ENCODE peak calls at places on chromosomes 5 and 9, in seven cellular contexts. D, Y, Q, R, T, E and S are unnamed samples. For H3K4me1, the result is how much of the 10 kb centered on the place peaks cover.

GRCh38 chr9:38004809-38005560 is 64.0 kb downstream of the SHB start:
- DNase-seq in Y (no peak), Q (no peak), R (no peak), E (no peak), T (peak), D (no peak), S (no peak)

GRCh38 chr9:135524130-135524861 is 3.1 kb downstream of the LCN1 start:
- DNase-seq in R (no peak), D (peak), E (no peak), Y (no peak), T (no peak), Q (no peak), S (no peak)

GRCh38 chr9:89978185-89978584 is 373.4 kb downstream of the GADD45G start:
- DNase-seq in T (no peak), Y (no peak), D (no peak), Q (peak), R (peak), E (peak), S (no peak)

GRCh38 chr9:20981486-20981885 is 50.0 kb downstream of the HACD4 start:
- DNase-seq in T (no peak), Q (peak), D (peak), R (peak), E (no peak), Y (no peak), S (peak)

GRCh38 chr9:125472926-125473701 is 211.5 kb downstream of the GAPVD1 start:
- DNase-seq in Q (peak), T (no peak), R (peak), E (peak), D (peak), Y (peak), S (peak)

GRCh38 chr5:146680846-146681585 is 165.0 kb upstream of the GPR151 start:
- DNase-seq in T (no peak), D (no peak), Y (no peak), Q (no peak), E (no peak), R (no peak), S (no peak)

GRCh38 chr5:16693879-16694278 is 77.1 kb upstream of the RETREG1 start:
- DNase-seq in Y (no peak), R (no peak), E (no peak), Q (no peak), T (no peak), D (no peak), S (no peak)

GRCh38 chr5:126477681-126478117 is 54.5 kb downstream of the GRAMD2B start:
- DNase-seq in T (no peak), E (no peak), R (no peak), Q (no peak), D (peak), Y (no peak), S (no peak)

GRCh38 chr9:112582371-112582770 is 95.7 kb downstream of the KIAA1958 start:
- DNase-seq in T (no peak), Q (no peak), Y (no peak), E (peak), D (no peak), R (no peak), S (no peak)

GRCh38 chr9:137269231-137269772 is 8.2 kb upstream of the TOR4A start:
- DNase-seq in T (peak), Q (peak), E (no peak), R (no peak), D (peak), Y (peak), S (no peak)

GRCh38 chr5:81778642-81779041 is 27.7 kb upstream of the SSBP2 start:
- DNase-seq in Y (no peak), E (no peak), Q (peak), T (no peak), R (no peak), D (peak), S (no peak)

GRCh38 chr9:9920425-9920824 is 692.4 kb downstream of the PTPRD start:
- DNase-seq in E (peak), T (no peak), D (no peak), Q (no peak), Y (no peak), R (no peak), S (no peak)

GRCh38 chr9:130438368-130438981 is 6.3 kb upstream of the ASS1 start:
- DNase-seq in R (no peak), Q (no peak), Y (peak), T (peak), D (no peak), E (no peak), S (no peak)

GRCh38 chr5:131262953-131263541 is 806 bp upstream of the CDC42SE2 start:
- DNase-seq in D (no peak), Y (no peak), Q (no peak), E (peak), T (no peak), R (no peak), S (no peak)

GRCh38 chr5:174084691-174085154 is 39.2 kb downstream of the NSG2 start:
- DNase-seq in T (no peak), R (no peak), Q (no peak), D (no peak), E (no peak), Y (no peak), S (no peak)

GRCh38 chr9:73595036-73595545 is 443.4 kb downstream of the ANXA1 start:
- DNase-seq in T (no peak), R (no peak), E (no peak), Y (no peak), D (no peak), Q (no peak), S (no peak)

GRCh38 chr5:172321593-172321992 is 38.0 kb upstream of the UBTD2 start:
- DNase-seq in R (no peak), Y (no peak), D (no peak), E (no peak), T (no peak), Q (no peak), S (no peak)

GRCh38 chr5:87151547-87151946 is 116.1 kb upstream of the RASA1 start:
- DNase-seq in T (no peak), D (no peak), R (no peak), Q (peak), Y (no peak), E (no peak), S (no peak)

GRCh38 chr9:131402073-131402472 is 8.2 kb downstream of the PRRC2B start:
- DNase-seq in E (no peak), R (no peak), D (peak), Q (peak), T (no peak), Y (no peak), S (no peak)

GRCh38 chr9:135797507-135798302 is 95.7 kb downstream of the KCNT1 start:
- DNase-seq in T (peak), E (peak), D (peak), Q (peak), Y (peak), R (peak), S (no peak)

GRCh38 chr9:18629136-18629535 is 155.2 kb downstream of the ADAMTSL1 start:
- DNase-seq in D (no peak), T (no peak), R (no peak), E (peak), Y (no peak), Q (no peak), S (no peak)

GRCh38 chr5:39968371-39968770 is 543.6 kb upstream of the DAB2 start:
- DNase-seq in Y (no peak), E (no peak), T (no peak), Q (no peak), R (no peak), D (no peak), S (no peak)

GRCh38 chr9:123541441-123541840 is 185.4 kb downstream of the CRB2 start:
- DNase-seq in R (peak), D (no peak), Y (no peak), E (no peak), T (no peak), Q (no peak), S (peak)

GRCh38 chr5:146718628-146719027 is 159.9 kb downstream of the PPP2R2B start:
- DNase-seq in T (no peak), R (no peak), E (no peak), D (no peak), Y (no peak), Q (no peak), S (no peak)

GRCh38 chr9:32742296-32742695 is 41.0 kb upstream of the TMEM215 start:
- DNase-seq in T (no peak), Y (no peak), E (no peak), D (no peak), R (no peak), Q (peak), S (no peak)

GRCh38 chr9:127130661-127131538 is 8.5 kb upstream of the ANGPTL2 start:
- DNase-seq in Q (peak), Y (no peak), D (no peak), T (no peak), E (peak), R (peak), S (no peak)
- H3K4me1 ChIP-seq in Q (under half), Y (under half), D (under half), T (under half), E (under half), R (half or more), S (under half)

GRCh38 chr9:69179037-69179436 is 5.0 kb downstream of the TJP2 start:
- DNase-seq in R (no peak), Y (no peak), T (no peak), E (no peak), Q (no peak), D (no peak), S (no peak)
- H3K4me1 ChIP-seq in R (under half), Y (under half), T (under half), E (under half), Q (under half), D (under half), S (half or more)

GRCh38 chr5:167261309-167262100 is 1029.9 kb upstream of the WWC1 start:
- DNase-seq in D (no peak), Q (no peak), R (no peak), E (peak), T (no peak), Y (no peak), S (no peak)
- H3K4me1 ChIP-seq in D (under half), Q (under half), R (under half), E (under half), T (under half), Y (under half), S (under half)

GRCh38 chr5:119363936-119364335 is 8.1 kb downstream of the TNFAIP8 start:
- DNase-seq in Y (no peak), Q (no peak), D (no peak), T (no peak), E (no peak), R (no peak), S (no peak)
- H3K4me1 ChIP-seq in Y (under half), Q (under half), D (under half), T (under half), E (under half), R (under half), S (half or more)

DNA sequence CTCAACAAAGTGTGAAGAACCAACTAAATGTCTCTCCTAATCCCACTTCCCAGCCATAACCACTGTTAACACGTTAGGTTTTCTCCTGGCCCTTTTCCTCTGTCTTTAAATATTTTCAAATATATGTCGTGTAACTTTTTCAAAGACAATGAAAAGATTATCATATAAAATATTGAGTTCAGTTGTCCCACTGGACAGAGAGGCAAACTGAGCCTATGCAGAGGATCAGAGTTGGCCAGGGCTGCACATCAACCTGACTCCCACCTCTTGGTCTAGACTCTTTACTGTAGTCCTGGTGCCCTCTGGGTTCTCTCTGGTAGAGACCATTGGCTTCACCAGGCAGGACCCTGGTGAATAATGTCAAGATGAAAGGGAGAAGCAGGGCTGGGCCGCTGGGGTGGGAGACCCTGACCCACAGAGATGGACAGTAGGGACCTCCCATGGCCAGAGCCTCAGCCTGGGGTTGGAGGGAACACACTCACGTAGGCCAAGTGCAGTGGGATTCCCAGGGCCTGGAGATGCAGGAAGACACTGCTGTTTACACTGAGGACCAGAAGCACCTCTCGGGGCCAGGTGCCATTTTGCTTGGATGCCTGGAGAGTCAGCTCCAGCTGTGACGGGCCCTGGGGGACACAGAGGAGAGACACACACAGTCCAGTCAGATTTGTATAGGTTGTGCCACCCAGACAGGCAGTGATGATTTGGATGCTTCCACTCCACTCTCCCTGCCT is 25.1 kb downstream of the ENG start:
- DNase-seq in Y (no peak), D (no peak), Q (no peak), E (no peak), T (no peak), R (no peak), S (no peak)
- H3K4me1 ChIP-seq in Y (under half), D (under half), Q (under half), E (under half), T (under half), R (under half), S (under half)

GRCh38 chr5:150639317-150639738 is 1.1 kb upstream of the SYNPO start:
- DNase-seq in Q (no peak), Y (no peak), R (no peak), T (no peak), D (no peak), E (no peak), S (no peak)

GRCh38 chr5:150638488-150639316 is 1.8 kb upstream of the SYNPO start:
- DNase-seq in E (no peak), T (no peak), Q (no peak), Y (peak), R (no peak), D (no peak), S (no peak)

GRCh38 chr5:150636391-150637244 is 3.8 kb upstream of the SYNPO start:
- DNase-seq in Y (peak), T (peak), D (peak), E (no peak), R (peak), Q (peak), S (peak)

GRCh38 chr5:150637245-150638052 is 3.0 kb upstream of the SYNPO start:
- DNase-seq in E (peak), D (peak), Y (peak), T (no peak), R (peak), Q (peak), S (peak)

DNA sequence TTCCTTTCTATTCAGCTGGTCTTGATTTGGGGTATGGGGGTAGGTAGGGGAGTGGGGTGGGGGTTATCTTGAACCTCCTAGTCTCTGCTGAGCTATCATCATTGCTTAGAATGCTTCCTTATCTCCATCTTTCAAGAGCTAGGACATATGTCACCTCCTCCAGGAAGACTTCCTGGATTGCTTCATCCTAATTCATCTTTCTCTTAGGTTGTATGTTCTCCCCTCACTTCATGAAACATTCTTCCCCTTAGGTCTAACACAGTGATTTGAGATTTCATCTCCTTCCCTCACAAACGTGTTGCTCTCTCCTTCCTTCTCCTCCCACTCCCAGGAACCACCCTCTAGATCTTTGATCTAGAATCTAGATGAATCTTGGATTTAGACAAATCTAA is 2.4 kb upstream of the SYNPO start:
- DNase-seq in R (no peak), D (no peak), T (no peak), Q (no peak), E (no peak), Y (no peak), S (no peak)
- H3K4me1 ChIP-seq in R (half or more), D (half or more), T (under half), Q (half or more), E (under half), Y (under half), S (under half)